ENCODE peak calls at places on chromosome 16, in four cellular contexts. W, O, G and P are unnamed samples. For H3K4me1, the result is how much of the 10 kb centered on the place peaks cover.

GRCh38 chr16:14013571-14014283 is 57.4 kb upstream of the MRTFB start:
- DNase-seq in W (peak), O (no peak), G (no peak), P (no peak)

GRCh38 chr16:67882374-67883145 is 2.1 kb upstream of the NRN1L start:
- DNase-seq in W (no peak), O (no peak), G (no peak), P (no peak)

GRCh38 chr16:66508261-66508913 is 41.5 kb downstream of the TK2 start:
- DNase-seq in W (peak), O (no peak), G (peak), P (peak)

GRCh38 chr16:35252356-35252936 is 1793.0 kb downstream of the TP53TG3F start:
- DNase-seq in W (no peak), O (no peak), G (no peak), P (no peak)

GRCh38 chr16:68037820-68038597 is 14.9 kb downstream of the DUS2 start:
- DNase-seq in W (no peak), O (no peak), G (peak), P (no peak)

GRCh38 chr16:8962393-8963009 is 1.2 kb downstream of the USP7 start:
- DNase-seq in W (no peak), O (peak), G (no peak), P (no peak)

GRCh38 chr16:49856741-49857330 is 924 bp upstream of the ZNF423 start:
- DNase-seq in W (peak), O (no peak), G (peak), P (peak)

GRCh38 chr16:56013962-56014552 is 138.9 kb upstream of the CES5A start:
- DNase-seq in W (peak), O (peak), G (no peak), P (peak)

GRCh38 chr16:82639666-82640336 is 13.0 kb downstream of the CDH13 start:
- DNase-seq in W (peak), O (peak), G (peak), P (peak)

GRCh38 chr16:71337631-71338030 is 20.9 kb upstream of the CALB2 start:
- DNase-seq in W (no peak), O (no peak), G (no peak), P (no peak)

GRCh38 chr16:11277607-11278337 is 1.5 kb upstream of the PRM2 start:
- DNase-seq in W (no peak), O (no peak), G (no peak), P (no peak)

GRCh38 chr16:23670137-23670776 is 8.4 kb upstream of the PLK1 start:
- DNase-seq in W (no peak), O (no peak), G (no peak), P (no peak)

GRCh38 chr16:27427538-27427937 is 25.6 kb downstream of the IL21R start:
- DNase-seq in W (no peak), O (no peak), G (peak), P (no peak)

GRCh38 chr16:51636913-51637743 is 486.1 kb upstream of the SALL1 start:
- DNase-seq in W (no peak), O (no peak), G (no peak), P (peak)

GRCh38 chr16:49588729-49589384 is 215.3 kb downstream of the C16orf78 start:
- DNase-seq in W (peak), O (no peak), G (no peak), P (no peak)

GRCh38 chr16:2156025-2156848 is 655 bp downstream of the TRAF7 start:
- DNase-seq in W (no peak), O (no peak), G (no peak), P (peak)
- H3K4me1 ChIP-seq in W (half or more), O (half or more), G (half or more), P (under half)

GRCh38 chr16:81451753-81452680 is 7.4 kb downstream of the CMIP start:
- DNase-seq in W (no peak), O (peak), G (no peak), P (no peak)

GRCh38 chr16:81455720-81456494 is 11.3 kb downstream of the CMIP start:
- DNase-seq in W (no peak), O (no peak), G (no peak), P (no peak)

GRCh38 chr16:81455006-81455405 is 10.4 kb downstream of the CMIP start:
- DNase-seq in W (no peak), O (no peak), G (no peak), P (no peak)

GRCh38 chr16:81453091-81453728 is 8.6 kb downstream of the CMIP start:
- DNase-seq in W (no peak), O (no peak), G (no peak), P (no peak)

GRCh38 chr16:81454044-81454443 is 9.4 kb downstream of the CMIP start:
- DNase-seq in W (no peak), O (no peak), G (no peak), P (no peak)
- H3K4me1 ChIP-seq in W (half or more), O (under half), G (under half), P (under half)

GRCh38 chr16:85891776-85892166 is 7.2 kb upstream of the IRF8 start:
- DNase-seq in W (no peak), O (no peak), G (no peak), P (no peak)
- H3K4me1 ChIP-seq in W (under half), O (under half), G (under half), P (under half)

GRCh38 chr16:88387941-88388627 is 5.3 kb downstream of the ZNF469 start:
- DNase-seq in W (peak), O (no peak), G (no peak), P (no peak)
- H3K4me1 ChIP-seq in W (half or more), O (under half), G (under half), P (under half)

GRCh38 chr16:85484337-85485295 is 128.5 kb upstream of the GSE1 start:
- DNase-seq in W (no peak), O (no peak), G (no peak), P (no peak)
- H3K4me1 ChIP-seq in W (under half), O (under half), G (under half), P (under half)

GRCh38 chr16:524274-525011 is 3.1 kb upstream of the CAPN15 start:
- DNase-seq in W (no peak), O (no peak), G (no peak), P (no peak)
- H3K4me1 ChIP-seq in W (under half), O (under half), G (under half), P (under half)